ENCODE peak calls at places on chromosomes 12 and 14, in five cellular contexts. One of them, this sample, is unnamed.

GRCh38 chr12:109581334-109581691 is 7.7 kb downstream of the MVK start:
- DNase-seq in sciatic nerve: no peak
- DNase-seq in immature natural killer cell: no peak
- DNase-seq in mesenteric fat pad: no peak
- DNase-seq in activated naive CD4-positive, alpha-beta T cell: no peak
- DNase-seq in this sample: no peak

GRCh38 chr12:103806807-103807206 is 34.2 kb downstream of the NT5DC3 start:
- DNase-seq in activated naive CD4-positive, alpha-beta T cell: no peak
- DNase-seq in mesenteric fat pad: no peak
- DNase-seq in sciatic nerve: no peak
- DNase-seq in immature natural killer cell: no peak
- DNase-seq in this sample: no peak

GRCh38 chr12:57543666-57544065 is 3.3 kb downstream of the DCTN2 start:
- DNase-seq in immature natural killer cell: no peak
- DNase-seq in mesenteric fat pad: no peak
- DNase-seq in activated naive CD4-positive, alpha-beta T cell: no peak
- DNase-seq in sciatic nerve: no peak
- DNase-seq in this sample: no peak

GRCh38 chr12:124713436-124714082 is 146.1 kb upstream of the NCOR2 start:
- DNase-seq in activated naive CD4-positive, alpha-beta T cell: no peak
- DNase-seq in mesenteric fat pad: no peak
- DNase-seq in sciatic nerve: no peak
- DNase-seq in immature natural killer cell: peak; percentile 52
- DNase-seq in this sample: no peak

GRCh38 chr12:58106185-58106584 is 164.8 kb downstream of the ATP23 start:
- DNase-seq in mesenteric fat pad: no peak
- DNase-seq in immature natural killer cell: no peak
- DNase-seq in sciatic nerve: no peak
- DNase-seq in activated naive CD4-positive, alpha-beta T cell: no peak
- DNase-seq in this sample: no peak

GRCh38 chr12:18446245-18446644 is 184.9 kb downstream of the PIK3C2G start:
- DNase-seq in immature natural killer cell: no peak
- DNase-seq in sciatic nerve: no peak
- DNase-seq in mesenteric fat pad: no peak
- DNase-seq in activated naive CD4-positive, alpha-beta T cell: no peak
- DNase-seq in this sample: no peak

GRCh38 chr14:32183151-32184048 is 18.4 kb upstream of the RNU6-7 start:
- DNase-seq in mesenteric fat pad: no peak
- DNase-seq in activated naive CD4-positive, alpha-beta T cell: no peak
- DNase-seq in sciatic nerve: no peak
- DNase-seq in immature natural killer cell: no peak
- DNase-seq in this sample: no peak

GRCh38 chr12:47910486-47910885 is 5.7 kb upstream of the VDR start:
- DNase-seq in sciatic nerve: no peak
- DNase-seq in immature natural killer cell: no peak
- DNase-seq in mesenteric fat pad: no peak
- DNase-seq in activated naive CD4-positive, alpha-beta T cell: no peak
- DNase-seq in this sample: no peak

GRCh38 chr12:93318720-93319522 is 58.8 kb upstream of the NUDT4 start:
- DNase-seq in immature natural killer cell: no peak
- DNase-seq in activated naive CD4-positive, alpha-beta T cell: no peak
- DNase-seq in sciatic nerve: no peak
- DNase-seq in mesenteric fat pad: no peak
- DNase-seq in this sample: no peak

GRCh38 chr12:55820679-55821078 is 2.8 kb downstream of the ORMDL2 start:
- DNase-seq in sciatic nerve: no peak
- DNase-seq in immature natural killer cell: no peak
- DNase-seq in activated naive CD4-positive, alpha-beta T cell: no peak
- DNase-seq in mesenteric fat pad: no peak
- DNase-seq in this sample: no peak

GRCh38 chr14:95679995-95680735 is 6.1 kb upstream of the TCL1B start:
- DNase-seq in activated naive CD4-positive, alpha-beta T cell: no peak
- DNase-seq in immature natural killer cell: no peak
- DNase-seq in sciatic nerve: no peak
- DNase-seq in mesenteric fat pad: no peak
- DNase-seq in this sample: no peak